ENCODE peak calls at places on chromosome X, in five cellular contexts. B is heart left ventricle, L is BE2C, R is pancreas, C is IMR-90. K is an unnamed sample.
A peak's percentile ranks its signal among the peaks of the same experiment; 100 is the strongest.

GRCh38 chrX:136963973-136964372 is 69.8 kb downstream of the GPR101 start:
- DNase-seq in R (no peak), L (no peak), C (no peak), B (no peak), K (no peak)

GRCh38 chrX:70313503-70313902 is 23.6 kb downstream of the KIF4A start:
- DNase-seq in C (peak; percentile 52), B (no peak), R (no peak), L (no peak), K (no peak)

GRCh38 chrX:101164766-101165590 is 54.6 kb upstream of the DRP2 start:
- DNase-seq in L (no peak), C (peak; percentile 59), R (no peak), B (no peak), K (no peak)

GRCh38 chrX:5646818-5647217 is 581.8 kb downstream of the NLGN4X start:
- DNase-seq in C (no peak), R (no peak), B (no peak), L (no peak), K (no peak)

GRCh38 chrX:19030805-19031204 is 46.9 kb upstream of the PHKA2 start:
- DNase-seq in B (no peak), L (no peak), C (no peak), R (no peak), K (no peak)

GRCh38 chrX:7362111-7362510 is 214.2 kb upstream of the PUDP start:
- DNase-seq in C (no peak), L (no peak), R (no peak), B (no peak), K (no peak)

GRCh38 chrX:40094041-40094899 is 3.5 kb downstream of the BCOR start:
- DNase-seq in L (peak; percentile 51), B (peak; percentile 80), C (peak; percentile 55), R (peak; percentile 78), K (peak; percentile 59)

GRCh38 chrX:70479970-70480659 is 35.5 kb downstream of the DLG3 start:
- DNase-seq in C (no peak), R (no peak), B (peak; percentile 54), L (no peak), K (no peak)

GRCh38 chrX:3165808-3166207 is 124.5 kb downstream of the ARSF start:
- DNase-seq in L (no peak), C (no peak), B (no peak), R (no peak), K (no peak)

GRCh38 chrX:39896951-39897740 is 200.6 kb downstream of the BCOR start:
- DNase-seq in R (peak; percentile 53), L (peak; percentile 35), B (peak; percentile 49), C (peak; percentile 62), K (peak; percentile 67)

GRCh38 chrX:100830143-100830542 is 10.0 kb downstream of the CSTF2 start:
- DNase-seq in R (no peak), C (no peak), L (no peak), B (no peak), K (no peak)

GRCh38 chrX:31233941-31234496 is 162.2 kb upstream of the FTHL17 start:
- DNase-seq in C (no peak), R (no peak), L (no peak), B (no peak), K (no peak)

GRCh38 chrX:94914235-94914634 is 1240.2 kb downstream of the FAM133A start:
- DNase-seq in L (peak; percentile 17), B (peak; percentile 32), R (no peak), C (no peak), K (no peak)

GRCh38 chrX:38117485-38117884 is 103.2 kb downstream of the SRPX start:
- DNase-seq in L (peak; percentile 14), B (no peak), C (peak; percentile 24), R (peak; percentile 72), K (no peak)

GRCh38 chrX:67563469-67564448 is 19.9 kb downstream of the AR start:
- DNase-seq in B (no peak), R (no peak), L (no peak), C (peak; percentile 52), K (no peak)

GRCh38 chrX:77946571-77946970 is 22.9 kb downstream of the PGAM4 start:
- DNase-seq in R (no peak), C (no peak), B (no peak), L (no peak), K (no peak)

GRCh38 chrX:56802921-56803848 is 74.1 kb downstream of the NBDY start:
- DNase-seq in B (peak; percentile 82), C (peak; percentile 76), R (peak; percentile 85), L (no peak), K (peak; percentile 33)

GRCh38 chrX:49247916-49248811 is 12.9 kb downstream of the CCDC22 start:
- DNase-seq in C (no peak), L (peak; percentile 56), R (peak; percentile 69), B (no peak), K (no peak)

GRCh38 chrX:74232859-74233258 is 71.1 kb upstream of the ZCCHC13 start:
- DNase-seq in R (no peak), L (peak; percentile 24), B (no peak), C (peak; percentile 23), K (no peak)

GRCh38 chrX:48466696-48467095 is 3.4 kb downstream of the SLC38A5 start:
- DNase-seq in B (no peak), C (no peak), L (no peak), R (peak; percentile 85), K (no peak)

GRCh38 chrX:45697591-45697990 is 496.9 kb upstream of the DIPK2B start:
- DNase-seq in B (no peak), L (no peak), R (no peak), C (peak; percentile 90), K (peak; percentile 44)

GRCh38 chrX:10016516-10017132 is 49.5 kb downstream of the CLDN34 start:
- DNase-seq in B (no peak), L (no peak), C (no peak), R (no peak), K (no peak)
- H3K4me1 ChIP-seq in B (no peaks in the 10 kb centered on the region), L (no peaks in the 10 kb centered on the region), C (peaks cover 2% of the 10 kb centered on the region), R (no peaks in the 10 kb centered on the region), K (peaks cover 49% of the 10 kb centered on the region)

GRCh38 chrX:153794018-153794896 is at the start of the genes IDH3G and SSR4:
- DNase-seq in L (peak; percentile 94), B (peak; percentile 93), R (peak; percentile 97), C (peak; percentile 93), K (peak; percentile 97)
- H3K36me3 ChIP-seq in L (peaks cover 42% of the 10 kb centered on the region), B (peaks cover 30% of the 10 kb centered on the region), R (no peaks in the 10 kb centered on the region), C (peaks cover 21% of the 10 kb centered on the region), K (peaks cover 22% of the 10 kb centered on the region)

DNA sequence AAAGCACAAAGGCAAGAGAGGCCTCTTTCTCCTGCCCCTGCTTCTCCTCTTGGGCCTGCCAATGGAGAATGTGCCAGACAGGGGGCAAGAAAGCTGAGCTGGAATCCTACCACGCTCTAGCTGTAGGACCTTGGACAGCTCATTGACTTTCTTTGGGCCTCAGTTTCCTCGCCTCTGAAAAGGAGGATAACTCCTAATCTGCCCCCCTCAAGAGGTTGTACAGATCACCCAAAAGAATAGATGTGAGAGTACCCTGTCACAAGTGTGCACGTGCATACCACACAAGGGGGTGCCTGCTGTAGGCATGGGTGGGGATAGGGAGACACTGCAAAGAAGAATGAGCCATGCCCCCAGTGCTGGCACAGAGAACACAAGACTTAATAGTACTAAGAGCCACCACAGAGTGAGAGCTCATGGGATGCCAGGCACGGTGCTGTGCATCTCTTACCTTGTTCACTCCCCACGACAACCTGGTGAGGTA is 2.3 kb downstream of the SASH3 start:
- DNase-seq in B (no peak), L (no peak), C (no peak), R (no peak), K (no peak)
- H3K4me1 ChIP-seq in B (no peaks in the 10 kb centered on the region), L (no peaks in the 10 kb centered on the region), C (no peaks in the 10 kb centered on the region), R (no peaks in the 10 kb centered on the region), K (peaks cover 4% of the 10 kb centered on the region)

GRCh38 chrX:129779747-129780146 is at the start of gene SASH3:
- DNase-seq in C (no peak), L (no peak), R (no peak), B (peak; percentile 53), K (no peak)

GRCh38 chrX:129782706-129783105 is 3.0 kb downstream of the SASH3 start:
- DNase-seq in L (no peak), B (no peak), C (no peak), R (no peak), K (no peak)

GRCh38 chrX:129779086-129779672 is 570 bp upstream of the SASH3 start:
- DNase-seq in C (no peak), L (no peak), R (no peak), B (no peak), K (no peak)

GRCh38 chrX:129781134-129782014 is 1.6 kb downstream of the SASH3 start:
- DNase-seq in R (no peak), B (peak; percentile 49), C (no peak), L (no peak), K (no peak)

GRCh38 chrX:129780441-129781105 is 824 bp downstream of the SASH3 start:
- DNase-seq in R (no peak), L (no peak), C (no peak), B (no peak), K (no peak)
- H3K36me3 ChIP-seq in R (no peaks in the 10 kb centered on the region), L (no peaks in the 10 kb centered on the region), C (no peaks in the 10 kb centered on the region), B (no peaks in the 10 kb centered on the region), K (no peaks in the 10 kb centered on the region)

DNA sequence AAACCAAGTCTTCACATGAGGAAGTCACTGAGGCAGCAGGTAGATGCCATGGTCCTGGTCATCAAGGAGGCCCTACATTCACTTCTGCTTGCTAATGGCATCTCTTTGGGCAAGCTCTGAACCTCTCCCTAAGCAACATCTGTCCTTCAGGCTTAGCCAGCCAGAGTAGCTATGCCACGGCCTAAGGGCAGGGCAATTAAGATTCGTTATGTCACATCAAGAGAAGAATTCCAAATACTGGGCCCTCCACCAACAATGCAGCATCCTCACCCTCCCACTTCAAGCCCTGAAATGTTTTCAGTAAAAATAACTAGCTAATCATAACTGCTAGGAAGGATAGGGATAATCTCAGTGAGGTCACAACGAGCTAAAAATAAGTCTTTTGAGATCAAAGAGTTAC is 120.7 kb upstream of the HCCS start:
- DNase-seq in R (no peak), B (no peak), C (no peak), L (no peak), K (no peak)
- H3K4me1 ChIP-seq in R (no peaks in the 10 kb centered on the region), B (no peaks in the 10 kb centered on the region), C (no peaks in the 10 kb centered on the region), L (no peaks in the 10 kb centered on the region), K (peaks cover 33% of the 10 kb centered on the region)

GRCh38 chrX:13754765-13755164 is 20.2 kb downstream of the OFD1 start:
- DNase-seq in R (no peak), B (no peak), L (no peak), C (no peak), K (no peak)

GRCh38 chrX:13752646-13753045 is 18.1 kb downstream of the OFD1 start:
- DNase-seq in B (no peak), L (no peak), R (no peak), C (no peak), K (no peak)

GRCh38 chrX:13750812-13751211 is 16.3 kb downstream of the OFD1 start:
- DNase-seq in L (no peak), R (no peak), C (no peak), B (no peak), K (no peak)

GRCh38 chrX:13750204-13750603 is 15.7 kb downstream of the OFD1 start:
- DNase-seq in R (no peak), C (peak; percentile 48), L (peak; percentile 10), B (no peak), K (no peak)

DNA sequence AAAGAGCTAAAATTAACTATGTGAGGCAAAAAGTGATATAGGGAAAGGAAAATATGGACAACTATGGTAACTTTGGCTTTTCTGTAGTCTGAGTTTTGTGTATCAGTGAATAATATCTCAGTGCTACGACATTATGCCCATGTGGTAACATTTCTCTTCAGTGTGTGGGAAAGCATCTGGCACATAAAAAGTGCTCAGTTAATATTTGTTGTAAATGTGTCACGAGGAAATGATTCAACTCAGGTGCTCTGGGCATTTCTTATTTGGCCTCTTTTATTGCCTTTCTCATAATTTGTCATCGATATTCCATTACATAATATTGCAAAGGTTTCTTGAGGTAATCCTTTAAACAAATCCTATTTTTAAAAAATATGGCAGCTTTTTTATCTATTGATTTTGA is 17.6 kb downstream of the OFD1 start:
- DNase-seq in L (no peak), C (no peak), R (no peak), B (no peak), K (no peak)
- H3K36me3 ChIP-seq in L (peaks cover 4% of the 10 kb centered on the region), C (peaks cover 4% of the 10 kb centered on the region), R (peaks cover 17% of the 10 kb centered on the region), B (peaks cover 65% of the 10 kb centered on the region), K (peaks cover 5% of the 10 kb centered on the region)